ENCODE peak calls at places on chromosomes 6 and 20, in ten cellular contexts. K is breast epithelium; U is effector CD8-positive, alpha-beta T cell; V is activated T-cell treated with anti-CD3 and anti-CD28 coated beads for 1 hour; T is NCI-H1436 treated with DMSO at 0.1 percent for 48 hours; Y is stimulated activated CD4-positive, alpha-beta T cell treated with anti-CD3 and anti-CD28 coated beads, Interleukin-12 subunit alpha, Interleukin-12 subunit beta, amount 100 ng/mL, for 4 hours; A is renal cortical epithelial cell; P is T-helper 1 cell; C is cardiac muscle cell; I is activated T-helper 1 cell treated with anti-CD3 and anti-CD28 coated beads, Interleukin-12 subunit alpha, Interleukin-12 subunit beta, Interleukin-2, Interleukin-4 antibody, amounts not matched to agents 30 ng/mL and 10 ng/mL and 1 ng/mL, durations not matched to agents 14 hours and 24 hours and 36 hours. M is an unnamed sample.
A peak's percentile ranks its signal among the peaks of the same experiment; 100 is the strongest.

GRCh38 chr6:26270121-26270861 is 94.7 kb upstream of the BTN3A2 start:
- DNase-seq in V (no peak), P (no peak), K (no peak), A (peak; percentile 15), Y (no peak), T (no peak), U (no peak), C (peak; percentile 11), I (no peak), M (no peak)

GRCh38 chr6:106055442-106055975 is 30.6 kb upstream of the PRDM1 start:
- DNase-seq in A (peak; percentile 13), C (no peak), V (no peak), I (no peak), P (no peak), U (no peak), T (no peak), Y (no peak), K (no peak), M (no peak)

GRCh38 chr6:155493694-155494143 is 38.1 kb upstream of the NOX3 start:
- DNase-seq in U (no peak), T (no peak), P (no peak), A (peak; percentile 100), K (peak; percentile 61), C (peak; percentile 99), Y (no peak), I (no peak), V (no peak), M (peak; percentile 96)

GRCh38 chr6:45727824-45728449 is 287.7 kb downstream of the CLIC5 start:
- DNase-seq in I (no peak), T (no peak), P (no peak), U (no peak), A (no peak), V (no peak), Y (no peak), C (no peak), K (no peak), M (no peak)

GRCh38 chr20:50478162-50479036 is 31.8 kb upstream of the PTPN1 start:
- DNase-seq in C (peak; percentile 73), T (no peak), A (no peak), K (peak; percentile 44), I (peak; percentile 74), Y (peak; percentile 65), V (peak; percentile 60), P (peak; percentile 63), U (peak; percentile 59), M (no peak)

GRCh38 chr6:22250486-22250885 is 46.4 kb downstream of the PRL start:
- DNase-seq in A (peak; percentile 54), P (no peak), I (no peak), T (peak; percentile 56), U (no peak), C (no peak), K (no peak), V (no peak), Y (no peak), M (no peak)

GRCh38 chr6:43996614-43997341 is 130.5 kb downstream of the MRPL14 start:
- DNase-seq in V (no peak), I (no peak), K (no peak), Y (no peak), P (no peak), C (no peak), T (no peak), U (no peak), A (no peak), M (no peak)

GRCh38 chr20:11777861-11778570 is 139.7 kb upstream of the BTBD3 start:
- DNase-seq in V (no peak), I (no peak), C (peak; percentile 60), P (no peak), Y (no peak), A (no peak), K (no peak), T (peak; percentile 43), U (no peak), M (peak; percentile 3)

GRCh38 chr6:37244430-37245310 is 12.9 kb upstream of the TBC1D22B start:
- DNase-seq in K (peak; percentile 90), C (peak; percentile 100), A (peak; percentile 99), P (no peak), Y (no peak), T (no peak), V (no peak), I (no peak), U (no peak), M (peak; percentile 98)

GRCh38 chr6:75499640-75500039 is 6.0 kb upstream of the FILIP1 start:
- DNase-seq in I (no peak), V (no peak), T (no peak), Y (no peak), K (no peak), C (no peak), A (no peak), P (no peak), U (no peak), M (no peak)

GRCh38 chr6:133855994-133856393 is 32.9 kb upstream of the TCF21 start:
- DNase-seq in V (no peak), P (no peak), C (no peak), K (no peak), I (no peak), U (no peak), T (no peak), A (no peak), Y (no peak), M (no peak)

GRCh38 chr6:163814494-163815364 is 400.2 kb downstream of the QKI start:
- DNase-seq in P (no peak), C (peak; percentile 52), T (no peak), A (peak; percentile 75), K (no peak), V (no peak), Y (no peak), I (no peak), U (no peak), M (no peak)

GRCh38 chr6:4936681-4937041 is 67.2 kb downstream of the RPP40 start:
- DNase-seq in U (no peak), T (no peak), Y (no peak), I (no peak), P (no peak), A (peak; percentile 71), V (no peak), K (no peak), C (peak; percentile 72), M (no peak)

GRCh38 chr6:50850223-50850751 is 31.6 kb downstream of the TFAP2B start:
- DNase-seq in V (no peak), T (no peak), P (no peak), A (peak; percentile 75), C (no peak), I (no peak), U (no peak), K (peak; percentile 76), Y (no peak), M (no peak)

GRCh38 chr6:53581161-53581560 is 36.3 kb upstream of the GCLC start:
- DNase-seq in T (no peak), A (peak; percentile 80), I (no peak), C (peak; percentile 46), K (no peak), V (no peak), U (no peak), P (no peak), Y (no peak), M (no peak)

GRCh38 chr6:126657556-126658129 is 317.7 kb downstream of the CENPW start:
- DNase-seq in C (peak; percentile 60), K (no peak), V (no peak), U (no peak), T (no peak), I (no peak), P (no peak), Y (no peak), A (peak; percentile 41), M (peak; percentile 20)

GRCh38 chr6:37207903-37208456 is 38.0 kb downstream of the PIM1 start:
- DNase-seq in T (peak; percentile 10), C (peak; percentile 88), P (peak; percentile 70), V (peak; percentile 88), Y (peak; percentile 86), A (peak; percentile 73), I (peak; percentile 83), U (peak; percentile 83), K (peak; percentile 61), M (peak; percentile 70)

GRCh38 chr6:146915671-146916127 is 288.5 kb upstream of the STXBP5 start:
- DNase-seq in V (no peak), P (no peak), I (no peak), U (no peak), K (no peak), Y (no peak), A (peak; percentile 41), T (no peak), C (peak; percentile 44), M (peak; percentile 49)

GRCh38 chr20:59055302-59055701 is 12.7 kb upstream of the PRELID3B start:
- DNase-seq in A (no peak), Y (no peak), U (no peak), P (no peak), T (no peak), K (no peak), V (no peak), I (no peak), C (peak; percentile 34), M (no peak)

GRCh38 chr6:2514965-2515543 is 235.7 kb downstream of the MYLK4 start:
- DNase-seq in P (no peak), K (no peak), C (no peak), T (no peak), A (peak; percentile 74), V (no peak), I (no peak), Y (no peak), U (no peak), M (no peak)

GRCh38 chr20:59453634-59454241 is 150.6 kb upstream of the PHACTR3 start:
- DNase-seq in U (no peak), T (no peak), A (no peak), V (no peak), Y (no peak), P (no peak), I (no peak), C (no peak), K (no peak), M (no peak)

GRCh38 chr6:79525272-79526100 is 11.7 kb downstream of the LCA5 start:
- DNase-seq in K (no peak), C (peak; percentile 78), Y (no peak), V (no peak), U (no peak), A (peak; percentile 93), T (no peak), P (no peak), I (no peak), M (no peak)

GRCh38 chr6:47252636-47253035 is 57.1 kb downstream of the TNFRSF21 start:
- DNase-seq in Y (no peak), C (no peak), T (no peak), V (no peak), A (no peak), U (no peak), I (no peak), K (no peak), P (no peak), M (no peak)

GRCh38 chr6:68108243-68108835 is 526.7 kb upstream of the ADGRB3 start:
- DNase-seq in A (no peak), V (no peak), P (no peak), U (no peak), C (peak; percentile 48), K (no peak), Y (no peak), I (no peak), T (no peak), M (peak; percentile 55)

GRCh38 chr20:61271273-61272221 is 19.5 kb downstream of the CDH4 start:
- DNase-seq in A (no peak), I (no peak), C (no peak), U (no peak), Y (no peak), K (no peak), V (no peak), P (no peak), T (no peak), M (no peak)

GRCh38 chr6:46760925-46761324 is 14.2 kb downstream of the ANKRD66 start:
- DNase-seq in P (no peak), T (no peak), K (no peak), U (no peak), C (no peak), I (no peak), V (no peak), Y (no peak), A (no peak), M (no peak)